ENCODE peak calls at places on chromosomes 13 and 19, in seven cellular contexts. Z, X, K, G, A, Y and W are unnamed samples.

GRCh38 chr13:41520699-41521630 is 63.6 kb downstream of the RGCC start:
- DNase-seq in K (no peak), A (no peak), Z (no peak), G (no peak), X (no peak), Y (no peak), W (no peak)

GRCh38 chr19:34504809-34505291 is 23.3 kb downstream of the WTIP start:
- DNase-seq in G (no peak), K (no peak), Z (no peak), A (no peak), Y (no peak), X (no peak), W (no peak)

GRCh38 chr19:3387645-3388589 is 21.5 kb downstream of the NFIC start:
- DNase-seq in Y (peak), K (no peak), X (no peak), A (no peak), Z (peak), G (peak), W (peak)

GRCh38 chr19:35807633-35808032 is 5.0 kb downstream of the PRODH2 start:
- DNase-seq in G (no peak), Z (no peak), X (no peak), K (no peak), Y (no peak), A (no peak), W (no peak)

GRCh38 chr19:28444371-28444770 is 768.6 kb downstream of the UQCRFS1 start:
- DNase-seq in Y (no peak), Z (no peak), G (no peak), X (no peak), K (no peak), A (no peak), W (peak)

GRCh38 chr19:49553451-49554271 is 25.9 kb downstream of the RCN3 start:
- DNase-seq in X (peak), K (no peak), Z (no peak), G (peak), A (peak), Y (no peak), W (no peak)

GRCh38 chr19:38433268-38433733 is at the start of gene RYR1:
- DNase-seq in G (peak), K (peak), X (peak), Y (no peak), A (peak), Z (no peak), W (no peak)

GRCh38 chr13:114161028-114161556 is 18.0 kb upstream of the CFAP97D2 start:
- DNase-seq in Z (no peak), Y (no peak), G (no peak), K (no peak), X (no peak), A (no peak), W (no peak)

GRCh38 chr19:35077411-35078223 is 36.1 kb downstream of the HPN start:
- DNase-seq in K (no peak), Y (no peak), X (no peak), A (no peak), Z (no peak), G (no peak), W (no peak)

GRCh38 chr13:79404985-79405384 is 1.1 kb downstream of the RBM26 start:
- DNase-seq in X (peak), G (no peak), Y (peak), A (no peak), Z (no peak), K (no peak), W (no peak)